ENCODE peak calls at places on chromosome 7, in eight cellular contexts. F is stimulated activated CD4-positive, alpha-beta T cell treated with anti-CD3 and anti-CD28 coated beads, Interleukin-1b, Interleukin-23, amount 100 ng/mL, for 24 hours; V is midbrain; B is activated gamma-delta T cell treated with anti-CD3 and anti-CD28 coated beads, Interleukin-2, amount 50 U/mL, for 16 hours; H is GM03348; N is spleen; E is AG04450; Q is tibial artery. P is an unnamed sample.

GRCh38 chr7:144827581-144828139 is 8.2 kb downstream of the TPK1 start:
- DNase-seq in F (no peak), V (no peak), B (no peak), H (no peak), N (no peak), E (no peak), Q (no peak), P (no peak)

GRCh38 chr7:100430450-100431285 is 1.0 kb downstream of the MEPCE start:
- DNase-seq in F (peak), V (no peak), B (peak), H (no peak), N (peak), E (no peak), Q (peak), P (peak)

GRCh38 chr7:95545007-95545615 is 51.2 kb downstream of the PDK4 start:
- DNase-seq in F (no peak), V (peak), B (no peak), H (peak), N (no peak), E (peak), Q (peak), P (no peak)

GRCh38 chr7:3309140-3309539 is 8.1 kb downstream of the SDK1 start:
- DNase-seq in F (no peak), V (no peak), B (no peak), H (no peak), N (no peak), E (no peak), Q (no peak), P (no peak)

GRCh38 chr7:57579454-57579853 is 129.5 kb downstream of the ZNF716 start:
- DNase-seq in F (no peak), V (no peak), B (no peak), H (no peak), N (no peak), E (no peak), Q (no peak), P (no peak)

GRCh38 chr7:143408686-143409551 is at the start of gene EPHA1:
- DNase-seq in F (no peak), V (peak), B (no peak), H (peak), N (no peak), E (no peak), Q (no peak), P (no peak)

GRCh38 chr7:84017653-84018052 is 176.9 kb downstream of the SEMA3A start:
- DNase-seq in F (no peak), V (no peak), B (no peak), H (no peak), N (no peak), E (no peak), Q (no peak), P (no peak)

GRCh38 chr7:45563401-45563800 is 10.8 kb upstream of the ADCY1 start:
- DNase-seq in F (no peak), V (no peak), B (no peak), H (no peak), N (no peak), E (no peak), Q (no peak), P (no peak)

GRCh38 chr7:16421333-16422099 is at the start of gene CRPPA:
- DNase-seq in F (peak), V (peak), B (no peak), H (peak), N (peak), E (no peak), Q (no peak), P (no peak)

GRCh38 chr7:47132471-47132870 is 449.4 kb downstream of the TNS3 start:
- DNase-seq in F (no peak), V (no peak), B (no peak), H (peak), N (no peak), E (no peak), Q (no peak), P (no peak)

GRCh38 chr7:32299133-32299702 is 191.0 kb downstream of the LSM5 start:
- DNase-seq in F (no peak), V (no peak), B (no peak), H (no peak), N (no peak), E (no peak), Q (no peak), P (no peak)

GRCh38 chr7:82932516-82932915 is 230.2 kb downstream of the PCLO start:
- DNase-seq in F (no peak), V (no peak), B (no peak), H (no peak), N (no peak), E (no peak), Q (no peak), P (no peak)

GRCh38 chr7:85733163-85733915 is 546.5 kb upstream of the SEMA3D start:
- DNase-seq in F (no peak), V (no peak), B (no peak), H (peak), N (no peak), E (no peak), Q (no peak), P (no peak)

GRCh38 chr7:27143950-27144798 is 693 bp upstream of the HOXA5 start:
- DNase-seq in F (no peak), V (no peak), B (no peak), H (no peak), N (peak), E (no peak), Q (no peak), P (no peak)

GRCh38 chr7:85185355-85186082 is 1.3 kb downstream of the SEMA3D start:
- DNase-seq in F (no peak), V (peak), B (no peak), H (peak), N (peak), E (no peak), Q (peak), P (peak)

GRCh38 chr7:22043367-22043766 is 97.7 kb upstream of the CDCA7L start:
- DNase-seq in F (no peak), V (no peak), B (no peak), H (no peak), N (no peak), E (no peak), Q (no peak), P (no peak)

GRCh38 chr7:104317944-104318629 is 10.3 kb upstream of the LHFPL3 start:
- DNase-seq in F (no peak), V (no peak), B (no peak), H (no peak), N (no peak), E (no peak), Q (no peak), P (no peak)

GRCh38 chr7:20839987-20840386 is 53.3 kb upstream of the SP8 start:
- DNase-seq in F (no peak), V (no peak), B (no peak), H (no peak), N (no peak), E (no peak), Q (no peak), P (no peak)

GRCh38 chr7:25979605-25980004 is 172.4 kb upstream of the NFE2L3 start:
- DNase-seq in F (no peak), V (no peak), B (no peak), H (no peak), N (no peak), E (no peak), Q (no peak), P (no peak)